ENCODE peak calls at places on chromosome 16, in four cellular contexts. One of them, this sample, is unnamed. For H3K36me3 and H3K4me1, the result is how much of the 10 kb centered on the place peaks cover.

GRCh38 chr16:86300746-86301480 is 209.4 kb upstream of the FOXF1 start:
- DNase-seq in ascending aorta: no peak
- DNase-seq in prostate gland: no peak
- DNase-seq in testis: no peak
- DNase-seq in this sample: no peak

GRCh38 chr16:58329147-58329546 is 34.3 kb upstream of the PRSS54 start:
- DNase-seq in ascending aorta: no peak
- DNase-seq in prostate gland: no peak
- DNase-seq in testis: no peak
- DNase-seq in this sample: no peak

GRCh38 chr16:70320121-70320520 is 21.1 kb downstream of the DDX19B start:
- DNase-seq in ascending aorta: no peak
- DNase-seq in prostate gland: no peak
- DNase-seq in testis: no peak
- DNase-seq in this sample: no peak

GRCh38 chr16:14456793-14457481 is 173.1 kb downstream of the PARN start:
- DNase-seq in ascending aorta: no peak
- DNase-seq in prostate gland: no peak
- DNase-seq in testis: no peak
- DNase-seq in this sample: no peak

GRCh38 chr16:645852-646678 is 3.1 kb upstream of the WDR90 start:
- DNase-seq in ascending aorta: no peak
- DNase-seq in prostate gland: no peak
- DNase-seq in testis: no peak
- DNase-seq in this sample: no peak

GRCh38 chr16:56257260-56257659 is 66.0 kb downstream of the GNAO1 start:
- DNase-seq in ascending aorta: no peak
- DNase-seq in prostate gland: no peak
- DNase-seq in testis: peak
- DNase-seq in this sample: no peak

GRCh38 chr16:74025-74424 is 1.6 kb upstream of the RHBDF1 start:
- DNase-seq in ascending aorta: no peak
- DNase-seq in prostate gland: no peak
- DNase-seq in testis: no peak
- DNase-seq in this sample: no peak

GRCh38 chr16:85286970-85287814 is 174.9 kb upstream of the CIBAR2 start:
- DNase-seq in ascending aorta: no peak
- DNase-seq in prostate gland: no peak
- DNase-seq in testis: no peak
- DNase-seq in this sample: no peak

GRCh38 chr16:59645194-59645593 is 911.1 kb upstream of the GOT2 start:
- DNase-seq in ascending aorta: no peak
- DNase-seq in prostate gland: no peak
- DNase-seq in testis: no peak
- DNase-seq in this sample: no peak

GRCh38 chr16:47851026-47851610 is 304.7 kb downstream of the ABCC12 start:
- DNase-seq in ascending aorta: no peak
- DNase-seq in prostate gland: no peak
- DNase-seq in testis: no peak
- DNase-seq in this sample: no peak

GRCh38 chr16:84839956-84840355 is 20.2 kb downstream of the CRISPLD2 start:
- DNase-seq in ascending aorta: no peak
- DNase-seq in prostate gland: no peak
- DNase-seq in testis: no peak
- DNase-seq in this sample: no peak

GRCh38 chr16:54687043-54687655 is 243.5 kb upstream of the IRX5 start:
- DNase-seq in ascending aorta: no peak
- DNase-seq in prostate gland: no peak
- DNase-seq in testis: peak
- DNase-seq in this sample: no peak

GRCh38 chr16:879461-879861 is 78.9 kb upstream of the GNG13 start:
- DNase-seq in ascending aorta: no peak
- DNase-seq in prostate gland: no peak
- DNase-seq in testis: no peak
- DNase-seq in this sample: no peak

GRCh38 chr16:62068747-62069146 is 32.5 kb upstream of the CDH8 start:
- DNase-seq in ascending aorta: no peak
- DNase-seq in prostate gland: no peak
- DNase-seq in testis: peak
- DNase-seq in this sample: no peak

GRCh38 chr16:27879601-27880247 is 183.8 kb downstream of the GSG1L start:
- DNase-seq in ascending aorta: no peak
- DNase-seq in prostate gland: no peak
- DNase-seq in testis: peak
- DNase-seq in this sample: no peak

GRCh38 chr16:16113076-16113475 is 110.2 kb downstream of the ABCC6 start:
- DNase-seq in ascending aorta: no peak
- DNase-seq in prostate gland: no peak
- DNase-seq in testis: no peak
- DNase-seq in this sample: no peak

GRCh38 chr16:22898874-22899348 is 84.9 kb downstream of the HS3ST2 start:
- DNase-seq in ascending aorta: peak
- DNase-seq in prostate gland: peak
- DNase-seq in testis: peak
- DNase-seq in this sample: peak

GRCh38 chr16:74264806-74265205 is 31.8 kb upstream of the PSMD7 start:
- DNase-seq in ascending aorta: no peak
- DNase-seq in prostate gland: no peak
- DNase-seq in testis: no peak
- DNase-seq in this sample: no peak

GRCh38 chr16:86307518-86307903 is 202.8 kb upstream of the FOXF1 start:
- DNase-seq in ascending aorta: no peak
- DNase-seq in prostate gland: no peak
- DNase-seq in testis: no peak
- DNase-seq in this sample: no peak

GRCh38 chr16:84237994-84238750 is 1.6 kb downstream of the KCNG4 start:
- DNase-seq in ascending aorta: no peak
- DNase-seq in prostate gland: no peak
- DNase-seq in testis: no peak
- DNase-seq in this sample: no peak

GRCh38 chr16:51134269-51134812 is 16.7 kb downstream of the SALL1 start:
- DNase-seq in ascending aorta: no peak
- DNase-seq in prostate gland: no peak
- DNase-seq in testis: no peak
- DNase-seq in this sample: no peak

GRCh38 chr16:79770244-79771064 is 169.9 kb upstream of the MAF start:
- DNase-seq in ascending aorta: peak
- DNase-seq in prostate gland: peak
- DNase-seq in testis: peak
- DNase-seq in this sample: peak

GRCh38 chr16:4339455-4339854 is 11.7 kb downstream of the PAM16 start:
- DNase-seq in ascending aorta: no peak
- DNase-seq in prostate gland: no peak
- DNase-seq in testis: no peak
- DNase-seq in this sample: no peak
- H3K36me3 ChIP-seq in ascending aorta: half or more
- H3K36me3 ChIP-seq in prostate gland: under half
- H3K36me3 ChIP-seq in testis: under half
- H3K36me3 ChIP-seq in this sample: under half

GRCh38 chr16:24523569-24523968 is 15.8 kb upstream of the RBBP6 start:
- DNase-seq in ascending aorta: no peak
- DNase-seq in prostate gland: no peak
- DNase-seq in testis: peak
- DNase-seq in this sample: no peak
- H3K4me1 ChIP-seq in ascending aorta: under half
- H3K4me1 ChIP-seq in prostate gland: under half
- H3K4me1 ChIP-seq in testis: under half
- H3K4me1 ChIP-seq in this sample: under half

GRCh38 chr16:75304521-75305363 is 53.3 kb upstream of the BCAR1 start:
- DNase-seq in ascending aorta: peak
- DNase-seq in prostate gland: no peak
- DNase-seq in testis: peak
- DNase-seq in this sample: no peak
- H3K36me3 ChIP-seq in ascending aorta: under half
- H3K36me3 ChIP-seq in prostate gland: under half
- H3K36me3 ChIP-seq in testis: under half
- H3K36me3 ChIP-seq in this sample: under half

GRCh38 chr16:2517954-2518605 is 2.1 kb upstream of the AMDHD2 start:
- DNase-seq in ascending aorta: no peak
- DNase-seq in prostate gland: no peak
- DNase-seq in testis: no peak
- DNase-seq in this sample: no peak
- H3K4me1 ChIP-seq in ascending aorta: under half
- H3K4me1 ChIP-seq in prostate gland: under half
- H3K4me1 ChIP-seq in testis: half or more
- H3K4me1 ChIP-seq in this sample: half or more

GRCh38 chr16:87833548-87833947 is 35.8 kb downstream of the SLC7A5 start:
- DNase-seq in ascending aorta: no peak
- DNase-seq in prostate gland: no peak
- DNase-seq in testis: no peak
- DNase-seq in this sample: peak
- H3K36me3 ChIP-seq in ascending aorta: under half
- H3K36me3 ChIP-seq in prostate gland: under half
- H3K36me3 ChIP-seq in testis: under half
- H3K36me3 ChIP-seq in this sample: under half

This sample was measured in CD4-positive, alpha-beta memory T cell.